ENCODE peak calls at places on chromosome 12, in ten cellular contexts. E, G, K, J, L, D, C, F, Z and H are unnamed samples.
A peak's percentile ranks its signal among the peaks of the same experiment; 100 is the strongest.

GRCh38 chr12:46470039-46470627 is 97.6 kb upstream of the SLC38A2 start:
- DNase-seq in E (no peak), G (no peak), K (no peak), J (no peak), L (no peak), D (no peak), C (no peak), F (no peak), Z (no peak), H (no peak)

GRCh38 chr12:105659355-105660075 is 329.0 kb downstream of the C12orf75 start:
- DNase-seq in E (no peak), G (peak; percentile 32), K (no peak), J (no peak), L (no peak), D (no peak), C (no peak), F (peak; percentile 7), Z (no peak), H (no peak)

GRCh38 chr12:117671734-117672133 is 297.1 kb downstream of the KSR2 start:
- DNase-seq in E (no peak), G (peak; percentile 83), K (no peak), J (no peak), L (no peak), D (no peak), C (no peak), F (no peak), Z (no peak), H (no peak)

GRCh38 chr12:89731614-89732013 is 23.0 kb upstream of the ATP2B1 start:
- DNase-seq in E (no peak), G (peak; percentile 53), K (no peak), J (no peak), L (no peak), D (no peak), C (peak; percentile 83), F (peak; percentile 48), Z (no peak), H (peak; percentile 84)

GRCh38 chr12:53501615-53502181 is 615 bp downstream of the TARBP2 start:
- DNase-seq in E (no peak), G (no peak), K (no peak), J (no peak), L (no peak), D (no peak), C (no peak), F (no peak), Z (no peak), H (no peak)

GRCh38 chr12:116838395-116838794 is 42.8 kb downstream of the HRK start:
- DNase-seq in E (no peak), G (no peak), K (no peak), J (no peak), L (no peak), D (no peak), C (no peak), F (no peak), Z (no peak), H (no peak)

GRCh38 chr12:116609715-116610114 is 50.5 kb downstream of the MAP1LC3B2 start:
- DNase-seq in E (no peak), G (peak; percentile 40), K (no peak), J (no peak), L (no peak), D (no peak), C (no peak), F (no peak), Z (no peak), H (no peak)

GRCh38 chr12:118645219-118645618 is 268.9 kb downstream of the SUDS3 start:
- DNase-seq in E (no peak), G (peak; percentile 25), K (no peak), J (no peak), L (no peak), D (no peak), C (no peak), F (no peak), Z (no peak), H (no peak)

GRCh38 chr12:53051058-53051880 is 1.4 kb downstream of the TNS2 start:
- DNase-seq in E (no peak), G (no peak), K (no peak), J (no peak), L (no peak), D (no peak), C (peak; percentile 63), F (no peak), Z (peak; percentile 85), H (peak; percentile 86)

GRCh38 chr12:97778111-97778510 is 315.5 kb downstream of the RMST start:
- DNase-seq in E (no peak), G (no peak), K (no peak), J (no peak), L (no peak), D (no peak), C (no peak), F (no peak), Z (no peak), H (no peak)

GRCh38 chr12:28415755-28416154 is 225.5 kb downstream of the CCDC91 start:
- DNase-seq in E (peak; percentile 66), G (peak; percentile 21), K (no peak), J (no peak), L (no peak), D (no peak), C (peak; percentile 80), F (peak; percentile 69), Z (no peak), H (peak; percentile 84)

GRCh38 chr12:47400251-47400650 is 305.6 kb downstream of the RPAP3 start:
- DNase-seq in E (no peak), G (peak; percentile 49), K (no peak), J (no peak), L (no peak), D (no peak), C (no peak), F (no peak), Z (no peak), H (no peak)

GRCh38 chr12:67820694-67821093 is 168.6 kb upstream of the IFNG-AS1 start:
- DNase-seq in E (no peak), G (no peak), K (no peak), J (no peak), L (no peak), D (no peak), C (no peak), F (no peak), Z (no peak), H (no peak)

GRCh38 chr12:51788876-51789275 is 59.6 kb downstream of the FIGNL2 start:
- DNase-seq in E (peak; percentile 26), G (peak; percentile 23), K (no peak), J (no peak), L (no peak), D (no peak), C (peak; percentile 42), F (peak; percentile 70), Z (no peak), H (peak; percentile 70)

GRCh38 chr12:11771356-11771755 is 121.9 kb downstream of the ETV6 start:
- DNase-seq in E (no peak), G (no peak), K (no peak), J (no peak), L (no peak), D (no peak), C (no peak), F (peak; percentile 46), Z (no peak), H (peak; percentile 22)

GRCh38 chr12:125167658-125168057 is 102.4 kb downstream of the AACS start:
- DNase-seq in E (no peak), G (no peak), K (no peak), J (no peak), L (no peak), D (no peak), C (no peak), F (no peak), Z (no peak), H (no peak)

GRCh38 chr12:47547077-47547476 is 158.8 kb downstream of the RPAP3 start:
- DNase-seq in E (peak; percentile 48), G (peak; percentile 70), K (no peak), J (no peak), L (peak; percentile 17), D (no peak), C (peak; percentile 25), F (peak; percentile 40), Z (no peak), H (peak; percentile 54)

GRCh38 chr12:6272300-6273208 is 37.9 kb upstream of the PLEKHG6 start:
- DNase-seq in E (no peak), G (peak; percentile 87), K (no peak), J (no peak), L (no peak), D (no peak), C (no peak), F (peak; percentile 59), Z (no peak), H (no peak)

GRCh38 chr12:164207-164606 is 49.8 kb downstream of the SLC6A12 start:
- DNase-seq in E (no peak), G (no peak), K (no peak), J (no peak), L (no peak), D (no peak), C (no peak), F (no peak), Z (no peak), H (no peak)

GRCh38 chr12:111393700-111394275 is 11.9 kb upstream of the SH2B3 start:
- DNase-seq in E (no peak), G (peak; percentile 34), K (no peak), J (no peak), L (no peak), D (peak; percentile 51), C (no peak), F (no peak), Z (no peak), H (no peak)